ENCODE peak calls at places on chromosomes 3 and 15, in five cellular contexts. I is M059J; S is stimulated activated CD4-positive, alpha-beta T cell treated with anti-CD3 and anti-CD28 coated beads, TNF-alpha, amount 100 ng/mL, for 24 hours; M is AG04450; Q is Kasumi-1. W is an unnamed sample.

GRCh38 chr3:11563159-11563558 is 80.6 kb downstream of the VGLL4 start:
- DNase-seq in Q (no peak), I (no peak), M (no peak), S (no peak), W (no peak)

GRCh38 chr3:174329321-174329720 is 529.8 kb upstream of the NAALADL2 start:
- DNase-seq in M (no peak), I (peak; percentile 48), S (no peak), Q (no peak), W (no peak)

GRCh38 chr15:88400591-88400990 is 66.6 kb downstream of the MRPL46 start:
- DNase-seq in S (no peak), M (no peak), Q (no peak), I (no peak), W (no peak)

GRCh38 chr3:167653750-167654149 is at the start of gene WDR49:
- DNase-seq in M (no peak), I (peak; percentile 13), Q (peak; percentile 57), S (no peak), W (no peak)

GRCh38 chr15:88881781-88882180 is 13.6 kb downstream of the HAPLN3 start:
- DNase-seq in Q (no peak), S (no peak), M (no peak), I (peak; percentile 18), W (no peak)

GRCh38 chr3:45280227-45280626 is 54.1 kb upstream of the TMEM158 start:
- DNase-seq in I (peak; percentile 8), S (no peak), Q (no peak), M (no peak), W (no peak)

GRCh38 chr15:26838742-26839460 is 28.0 kb upstream of the GABRA5 start:
- DNase-seq in M (no peak), I (no peak), Q (no peak), S (no peak), W (no peak)

GRCh38 chr3:99869621-99870020 is 52.0 kb downstream of the CMSS1 start:
- DNase-seq in I (no peak), S (no peak), M (no peak), Q (no peak), W (no peak)

GRCh38 chr3:128922804-128923459 is 43.5 kb downstream of the ACAD9 start:
- DNase-seq in M (no peak), Q (peak; percentile 43), S (peak; percentile 33), I (no peak), W (no peak)

GRCh38 chr3:24519368-24520100 is 24.9 kb upstream of the THRB start:
- DNase-seq in Q (no peak), M (no peak), S (no peak), I (peak; percentile 59), W (no peak)

GRCh38 chr3:175238848-175239247 is 379.7 kb downstream of the NAALADL2 start:
- DNase-seq in S (no peak), M (no peak), I (no peak), Q (no peak), W (no peak)

GRCh38 chr15:68595761-68596160 is 17.0 kb downstream of the CORO2B start:
- DNase-seq in S (no peak), Q (no peak), M (no peak), I (no peak), W (no peak)

GRCh38 chr3:150877303-150877702 is 27.9 kb downstream of the MINDY4B start:
- DNase-seq in Q (no peak), S (no peak), I (no peak), M (no peak), W (no peak)

GRCh38 chr3:21216598-21216997 is 534.4 kb downstream of the ZNF385D start:
- DNase-seq in Q (peak; percentile 20), I (peak; percentile 0), S (no peak), M (no peak), W (peak; percentile 5)

GRCh38 chr15:43483306-43484128 is 9.4 kb downstream of the TP53BP1 start:
- DNase-seq in M (no peak), I (peak; percentile 13), S (no peak), Q (no peak), W (no peak)

GRCh38 chr3:179563298-179563934 is 690 bp downstream of the ACTL6A start:
- DNase-seq in M (no peak), I (peak; percentile 89), Q (peak; percentile 76), S (peak; percentile 41), W (peak; percentile 31)

GRCh38 chr3:196222876-196223595 is 6.7 kb downstream of the SLC51A start:
- DNase-seq in Q (no peak), I (no peak), M (no peak), S (no peak), W (no peak)

GRCh38 chr3:110984456-110985250 is 87.0 kb upstream of the NECTIN3 start:
- DNase-seq in M (no peak), S (no peak), Q (no peak), I (peak; percentile 52), W (no peak)

GRCh38 chr3:56593455-56594158 is 36.6 kb downstream of the CCDC66 start:
- DNase-seq in Q (no peak), M (no peak), S (peak; percentile 24), I (no peak), W (no peak)